ENCODE peak calls at places on chromosomes 1 and 21, in eight cellular contexts. V is HCT116, O is adrenal gland, E is ovary, Z is left lung, P is kidney epithelial cell, D is fibroblast of mammary gland, A is pancreas. N is an unnamed sample.

GRCh38 chr1:163084330-163084729 is 15.2 kb downstream of the RGS4 start:
- DNase-seq in V (no peak), O (no peak), E (no peak), Z (no peak), P (no peak), D (peak), A (no peak), N (no peak)

GRCh38 chr1:156618853-156619581 is at the start of gene HAPLN2:
- DNase-seq in V (no peak), O (no peak), E (no peak), Z (no peak), P (no peak), D (no peak), A (no peak), N (peak)

GRCh38 chr1:22318279-22318983 is 133.2 kb upstream of the ZBTB40 start:
- DNase-seq in V (no peak), O (peak), E (peak), Z (no peak), P (no peak), D (no peak), A (no peak), N (no peak)

GRCh38 chr1:65717815-65718454 is 74.8 kb upstream of the PDE4B start:
- DNase-seq in V (peak), O (no peak), E (no peak), Z (no peak), P (no peak), D (peak), A (no peak), N (peak)

GRCh38 chr1:151472852-151473731 is 13.8 kb upstream of the POGZ start:
- DNase-seq in V (no peak), O (peak), E (peak), Z (peak), P (no peak), D (peak), A (no peak), N (peak)

GRCh38 chr1:14318830-14319229 is 279.7 kb upstream of the KAZN start:
- DNase-seq in V (no peak), O (no peak), E (no peak), Z (no peak), P (no peak), D (no peak), A (no peak), N (no peak)

GRCh38 chr1:212668477-212668876 is 31.2 kb downstream of the BATF3 start:
- DNase-seq in V (no peak), O (no peak), E (no peak), Z (no peak), P (no peak), D (no peak), A (no peak), N (no peak)

GRCh38 chr1:181541947-181542346 is 58.6 kb downstream of the CACNA1E start:
- DNase-seq in V (no peak), O (no peak), E (no peak), Z (no peak), P (no peak), D (peak), A (no peak), N (no peak)

GRCh38 chr1:27117733-27118439 is 37.0 kb downstream of the SLC9A1 start:
- DNase-seq in V (no peak), O (peak), E (no peak), Z (no peak), P (no peak), D (peak), A (no peak), N (peak)

GRCh38 chr1:27116697-27117096 is 38.2 kb downstream of the SLC9A1 start:
- DNase-seq in V (no peak), O (no peak), E (no peak), Z (no peak), P (no peak), D (peak), A (no peak), N (peak)

GRCh38 chr1:27113861-27114260 is 41.1 kb downstream of the SLC9A1 start:
- DNase-seq in V (no peak), O (no peak), E (no peak), Z (no peak), P (no peak), D (no peak), A (no peak), N (no peak)

GRCh38 chr1:27114522-27114921 is 40.4 kb downstream of the SLC9A1 start:
- DNase-seq in V (no peak), O (no peak), E (no peak), Z (no peak), P (no peak), D (no peak), A (no peak), N (no peak)

DNA sequence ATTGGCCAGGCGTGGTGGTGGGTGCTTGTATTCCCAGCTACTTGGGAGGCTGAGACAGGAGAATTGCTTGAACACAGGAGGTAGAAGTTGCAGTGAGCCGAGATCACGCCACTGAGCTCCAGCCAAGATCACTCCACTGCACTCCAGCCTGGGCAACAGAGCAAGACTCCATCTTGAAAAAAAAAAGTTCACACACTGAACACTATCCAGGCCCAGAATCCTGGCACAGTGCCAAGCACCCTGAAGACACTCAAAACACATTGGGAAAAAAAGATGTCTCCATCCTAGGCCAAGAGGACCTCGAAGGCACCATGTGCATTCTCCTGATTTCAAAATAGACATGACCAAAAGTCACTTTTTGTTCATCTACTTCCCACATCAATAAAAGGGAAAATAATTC is 38.7 kb downstream of the SLC9A1 start:
- DNase-seq in V (no peak), O (no peak), E (peak), Z (no peak), P (no peak), D (no peak), A (no peak), N (no peak)
- H3K4me3 ChIP-seq in V (no peak), O (no peak), E (no peak), Z (no peak), P (no peak), D (no peak), A (no peak), N (no peak)

DNA sequence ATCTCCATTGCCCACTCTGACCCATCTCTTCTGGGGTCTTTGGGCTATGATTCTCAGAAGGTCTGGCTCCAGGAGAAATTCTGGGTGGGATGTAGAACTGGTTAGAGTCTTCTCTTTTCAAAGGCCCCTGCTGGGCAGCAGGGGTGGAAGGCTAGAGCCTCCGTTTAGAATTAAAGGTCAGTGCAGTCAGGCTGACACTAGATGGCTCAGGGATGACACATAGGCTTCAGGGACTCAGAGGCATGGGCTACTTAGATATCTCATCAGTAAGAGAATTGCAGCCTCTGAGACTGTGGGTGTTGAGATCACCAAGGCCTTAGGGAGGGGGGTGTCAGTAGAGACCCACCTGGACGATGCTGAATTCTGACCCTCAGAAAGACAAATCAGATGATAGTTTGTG is 12.6 kb upstream of the PPM1J start:
- DNase-seq in V (no peak), O (no peak), E (no peak), Z (no peak), P (no peak), D (peak), A (no peak), N (no peak)
- TF ChIP-seq CTCF in V (no peak), O (no peak), E (no peak), Z (no peak), P (no peak), D (peak), A (no peak), N (no peak)

DNA sequence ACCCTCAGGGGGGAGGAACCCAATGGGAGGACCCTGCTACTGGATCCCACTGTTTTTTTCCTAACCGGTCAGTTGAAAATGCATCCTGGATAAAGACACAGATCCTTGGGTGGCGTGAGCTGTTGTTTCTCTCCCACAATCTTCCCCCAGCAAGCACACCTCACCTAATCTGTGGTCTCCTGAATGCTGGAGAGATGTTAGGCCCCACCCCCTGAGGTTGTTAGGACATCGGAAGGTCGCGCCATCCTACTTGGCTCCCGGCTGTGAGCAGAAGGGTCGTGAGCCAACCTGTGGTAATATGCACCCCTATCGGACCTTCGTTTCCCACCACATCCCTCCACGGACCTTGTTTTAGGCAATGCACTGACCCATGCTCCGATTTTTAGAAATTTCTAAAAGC is 89.9 kb upstream of the IPO9 start:
- DNase-seq in V (no peak), O (no peak), E (no peak), Z (no peak), P (no peak), D (no peak), A (no peak), N (peak)
- H3K4me3 ChIP-seq in V (peak), O (no peak), E (peak), Z (peak), P (peak), D (peak), A (peak), N (peak)

DNA sequence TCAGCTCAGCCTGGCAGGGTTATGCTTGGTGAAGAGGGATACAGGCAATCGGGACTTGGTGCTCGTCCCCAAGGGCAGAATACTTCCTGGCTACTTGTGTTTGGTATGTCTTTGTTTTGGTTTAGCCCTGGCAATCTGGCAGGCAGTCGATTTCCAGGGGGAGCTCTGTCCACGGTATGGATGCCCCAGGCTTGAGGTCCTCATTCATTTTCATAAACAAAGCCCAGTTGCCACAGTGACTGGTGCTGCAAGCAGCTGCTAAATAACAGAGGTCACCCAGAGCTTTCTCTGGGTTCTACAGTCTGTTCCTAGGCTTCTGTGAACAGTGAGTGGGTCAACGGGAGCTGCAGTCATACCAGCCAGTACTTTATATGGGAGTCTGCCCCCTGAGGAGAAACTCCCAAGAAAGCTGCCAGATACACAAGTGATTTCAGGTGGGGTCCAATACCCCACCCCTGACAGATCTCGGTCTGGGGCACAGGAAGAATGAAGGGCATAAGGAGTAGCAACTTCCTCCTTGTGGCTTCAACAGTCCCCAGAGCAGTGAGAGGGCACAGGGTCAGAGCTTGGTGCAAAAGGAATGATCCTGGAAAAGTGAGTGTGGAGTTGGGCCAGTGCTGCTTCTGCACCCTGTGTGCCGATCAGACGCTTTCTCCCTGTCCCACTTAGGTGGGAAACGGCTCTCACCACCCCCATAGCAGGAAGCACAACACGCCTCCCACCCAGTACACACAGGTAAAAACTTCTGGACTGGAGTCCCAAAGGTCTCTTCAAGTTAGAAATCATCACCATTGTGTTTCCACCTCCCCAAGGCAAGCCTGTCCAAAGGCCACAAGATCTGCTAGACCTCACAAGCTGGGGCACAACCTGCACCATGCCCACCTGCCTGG is 55.5 kb downstream of the TGFBR3 start:
- DNase-seq in V (no peak), O (peak), E (peak), Z (no peak), P (no peak), D (peak), A (peak), N (peak)
- TF ChIP-seq CTCF in V (no peak), O (peak), E (no peak), Z (no peak), P (peak), D (peak), A (no peak), N (peak)

GRCh38 chr21:45484318-45484717 is 57.9 kb downstream of the SLC19A1 start:
- DNase-seq in V (no peak), O (no peak), E (no peak), Z (peak), P (no peak), D (no peak), A (peak), N (no peak)

GRCh38 chr21:45481566-45481965 is 60.7 kb downstream of the SLC19A1 start:
- DNase-seq in V (no peak), O (no peak), E (no peak), Z (peak), P (no peak), D (no peak), A (peak), N (no peak)

GRCh38 chr21:45480701-45481500 is 61.3 kb downstream of the SLC19A1 start:
- DNase-seq in V (no peak), O (no peak), E (no peak), Z (peak), P (no peak), D (no peak), A (peak), N (no peak)

GRCh38 chr21:45482899-45483821 is 59.1 kb downstream of the SLC19A1 start:
- DNase-seq in V (no peak), O (no peak), E (no peak), Z (peak), P (no peak), D (no peak), A (peak), N (no peak)

GRCh38 chr21:45481977-45482898 is 60.0 kb downstream of the SLC19A1 start:
- DNase-seq in V (no peak), O (no peak), E (no peak), Z (peak), P (no peak), D (no peak), A (peak), N (no peak)
- H3K4me3 ChIP-seq in V (no peak), O (no peak), E (no peak), Z (peak), P (no peak), D (no peak), A (no peak), N (no peak)

GRCh38 chr21:43815991-43816390 is 26.6 kb downstream of the RRP1 start:
- DNase-seq in V (no peak), O (no peak), E (no peak), Z (peak), P (no peak), D (no peak), A (no peak), N (no peak)

GRCh38 chr21:43818685-43819084 is 29.3 kb downstream of the RRP1 start:
- DNase-seq in V (no peak), O (no peak), E (no peak), Z (peak), P (no peak), D (no peak), A (no peak), N (no peak)

GRCh38 chr21:43817157-43818086 is 28.0 kb downstream of the RRP1 start:
- DNase-seq in V (no peak), O (no peak), E (no peak), Z (peak), P (no peak), D (no peak), A (no peak), N (no peak)

GRCh38 chr21:43815107-43815742 is 25.8 kb downstream of the RRP1 start:
- DNase-seq in V (peak), O (no peak), E (no peak), Z (peak), P (no peak), D (no peak), A (no peak), N (no peak)

DNA sequence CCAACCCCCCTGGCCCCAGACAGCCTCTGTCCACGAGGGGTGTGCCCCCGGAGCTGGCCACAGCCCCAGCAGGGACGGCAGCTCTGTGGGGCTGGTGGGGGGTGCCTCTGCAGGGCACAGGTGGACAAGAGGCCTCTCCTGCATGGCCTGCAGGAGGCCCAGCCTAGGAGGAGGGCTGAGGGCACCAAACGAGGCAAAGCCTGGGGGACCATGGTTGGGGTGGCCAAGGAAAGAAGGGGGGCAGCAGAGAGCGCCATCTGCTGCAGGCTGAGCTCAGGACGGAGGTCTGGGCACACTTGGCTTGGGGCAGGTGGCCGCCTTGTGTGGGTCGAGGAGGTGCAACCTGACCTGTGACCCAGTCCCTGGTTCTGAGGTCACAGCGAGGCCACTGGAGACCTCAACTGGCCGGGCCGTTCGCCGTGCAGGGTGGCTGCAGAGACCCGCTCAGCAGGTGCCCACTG is 27.3 kb downstream of the RRP1 start:
- DNase-seq in V (no peak), O (no peak), E (no peak), Z (peak), P (no peak), D (no peak), A (no peak), N (no peak)
- TF ChIP-seq CTCF in V (peak), O (no peak), E (no peak), Z (no peak), P (no peak), D (no peak), A (no peak), N (peak)

DNA sequence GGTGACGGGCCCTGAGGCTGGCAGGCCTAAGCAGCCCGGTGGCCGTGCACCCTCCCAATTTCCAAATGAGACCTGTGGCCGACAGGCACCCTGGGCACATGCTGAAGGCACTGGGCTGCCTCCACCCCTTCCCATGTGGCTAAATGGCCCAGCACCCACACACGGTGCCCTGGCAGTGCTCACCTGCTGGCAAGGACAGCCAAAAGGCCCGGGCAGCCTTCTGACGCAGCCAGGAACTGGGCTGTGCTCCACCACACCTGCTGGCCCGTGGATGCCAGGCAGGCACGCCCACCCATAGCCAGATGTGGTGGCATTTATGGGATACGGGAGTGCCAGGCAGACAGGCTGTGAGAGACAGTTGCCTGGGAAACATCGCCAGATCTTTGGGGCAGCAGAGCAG is 4.0 kb upstream of the FAAP20 start:
- DNase-seq in V (no peak), O (no peak), E (no peak), Z (no peak), P (no peak), D (no peak), A (peak), N (no peak)
- H3K4me3 ChIP-seq in V (no peak), O (no peak), E (no peak), Z (no peak), P (no peak), D (no peak), A (peak), N (no peak)

GRCh38 chr1:119647228-119647733 is 785 bp downstream of the ZNF697 start:
- DNase-seq in V (no peak), O (peak), E (no peak), Z (peak), P (no peak), D (no peak), A (peak), N (no peak)
- TF ChIP-seq CTCF in V (no peak), O (no peak), E (no peak), Z (no peak), P (no peak), D (no peak), A (no peak), N (no peak)

GRCh38 chr1:55584521-55585401 is 369.6 kb upstream of the USP24 start:
- DNase-seq in V (no peak), O (no peak), E (peak), Z (no peak), P (no peak), D (peak), A (no peak), N (peak)

GRCh38 chr1:55582078-55582477 is 366.9 kb upstream of the USP24 start:
- DNase-seq in V (no peak), O (no peak), E (no peak), Z (no peak), P (no peak), D (peak), A (no peak), N (no peak)

GRCh38 chr1:55579332-55579996 is 364.3 kb upstream of the USP24 start:
- DNase-seq in V (no peak), O (no peak), E (no peak), Z (no peak), P (no peak), D (no peak), A (no peak), N (no peak)

GRCh38 chr1:55585402-55585792 is 370.2 kb upstream of the USP24 start:
- DNase-seq in V (no peak), O (no peak), E (no peak), Z (no peak), P (no peak), D (no peak), A (no peak), N (no peak)

DNA sequence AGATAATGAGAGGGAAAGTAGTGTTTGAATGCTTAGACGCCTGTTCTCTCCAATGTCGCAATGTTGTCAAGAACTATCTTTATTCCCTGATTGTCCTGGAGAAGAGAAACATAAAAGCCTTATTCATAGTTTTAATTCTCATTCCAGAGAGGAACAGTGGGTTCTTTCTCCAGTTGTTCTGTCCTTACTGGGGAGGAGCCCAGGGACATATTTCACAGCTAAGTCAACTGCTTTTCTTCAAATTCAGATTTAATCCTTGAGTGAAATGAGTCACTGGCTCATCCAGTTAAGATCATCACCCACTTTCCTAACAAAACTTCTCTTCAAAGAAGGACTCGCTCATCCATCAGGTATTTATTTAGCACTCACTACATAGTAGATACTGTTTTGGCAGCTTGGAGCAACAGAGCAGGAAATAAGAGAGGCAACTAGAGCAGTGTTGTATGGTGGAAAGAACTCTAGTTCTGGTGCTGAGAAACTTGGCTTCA is 365.7 kb upstream of the USP24 start:
- DNase-seq in V (peak), O (no peak), E (peak), Z (no peak), P (peak), D (peak), A (no peak), N (peak)
- H3K4me3 ChIP-seq in V (no peak), O (no peak), E (no peak), Z (no peak), P (no peak), D (no peak), A (no peak), N (no peak)

N was measured in choroid plexus epithelial cell.